ENCODE peak calls at places on chromosomes 3 and 15, in four cellular contexts. D is lung, X is kidney, I is epithelial cell of esophagus. Q is an unnamed sample.
A peak's percentile ranks its signal among the peaks of the same experiment; 100 is the strongest.

GRCh38 chr3:151362798-151363197 is 21.8 kb downstream of the P2RY12 start:
- DNase-seq in D (no peak), X (no peak), I (no peak), Q (no peak)

GRCh38 chr3:184645304-184645703 is 66.6 kb downstream of the MAGEF1 start:
- DNase-seq in D (peak; percentile 38), X (no peak), I (peak; percentile 79), Q (no peak)

GRCh38 chr3:39185326-39185958 is 7.0 kb downstream of the XIRP1 start:
- DNase-seq in D (no peak), X (no peak), I (no peak), Q (no peak)

GRCh38 chr15:91491131-91491950 is 362.2 kb upstream of the SLCO3A1 start:
- DNase-seq in D (no peak), X (no peak), I (peak; percentile 65), Q (no peak)

GRCh38 chr3:28836199-28836598 is 444.7 kb upstream of the RBMS3 start:
- DNase-seq in D (no peak), X (no peak), I (peak; percentile 29), Q (no peak)

GRCh38 chr3:11847607-11848006 is 922 bp upstream of the TAMM41 start:
- DNase-seq in D (no peak), X (no peak), I (peak; percentile 21), Q (no peak)

GRCh38 chr15:68764090-68764489 is 56.6 kb downstream of the ANP32A start:
- DNase-seq in D (no peak), X (no peak), I (no peak), Q (no peak)

GRCh38 chr3:195173696-195174095 is 97.3 kb downstream of the XXYLT1 start:
- DNase-seq in D (no peak), X (no peak), I (no peak), Q (no peak)

GRCh38 chr3:22569570-22569969 is 633.6 kb upstream of the UBE2E2 start:
- DNase-seq in D (no peak), X (no peak), I (peak; percentile 13), Q (no peak)

GRCh38 chr3:184636774-184637316 is 75.0 kb downstream of the MAGEF1 start:
- DNase-seq in D (no peak), X (no peak), I (peak; percentile 68), Q (no peak)

GRCh38 chr15:42999201-42999779 is 78.7 kb upstream of the TTBK2 start:
- DNase-seq in D (no peak), X (no peak), I (no peak), Q (no peak)

GRCh38 chr3:123090700-123091585 is 24.1 kb downstream of the PDIA5 start:
- DNase-seq in D (no peak), X (no peak), I (no peak), Q (no peak)

GRCh38 chr3:16583551-16583950 is 21.7 kb downstream of the DAZL start:
- DNase-seq in D (no peak), X (no peak), I (no peak), Q (no peak)

GRCh38 chr3:133083395-133083794 is 45.2 kb downstream of the TMEM108 start:
- DNase-seq in D (no peak), X (no peak), I (no peak), Q (no peak)

GRCh38 chr3:177770821-177771220 is 573.5 kb upstream of the TBL1XR1 start:
- DNase-seq in D (no peak), X (no peak), I (peak; percentile 56), Q (no peak)

GRCh38 chr15:43168192-43169107 is 16.8 kb upstream of the CCNDBP1 start:
- DNase-seq in D (no peak), X (no peak), I (peak; percentile 94), Q (no peak)

GRCh38 chr15:54687628-54688027 is 509.1 kb downstream of the RSL24D1 start:
- DNase-seq in D (no peak), X (no peak), I (no peak), Q (no peak)

DNA sequence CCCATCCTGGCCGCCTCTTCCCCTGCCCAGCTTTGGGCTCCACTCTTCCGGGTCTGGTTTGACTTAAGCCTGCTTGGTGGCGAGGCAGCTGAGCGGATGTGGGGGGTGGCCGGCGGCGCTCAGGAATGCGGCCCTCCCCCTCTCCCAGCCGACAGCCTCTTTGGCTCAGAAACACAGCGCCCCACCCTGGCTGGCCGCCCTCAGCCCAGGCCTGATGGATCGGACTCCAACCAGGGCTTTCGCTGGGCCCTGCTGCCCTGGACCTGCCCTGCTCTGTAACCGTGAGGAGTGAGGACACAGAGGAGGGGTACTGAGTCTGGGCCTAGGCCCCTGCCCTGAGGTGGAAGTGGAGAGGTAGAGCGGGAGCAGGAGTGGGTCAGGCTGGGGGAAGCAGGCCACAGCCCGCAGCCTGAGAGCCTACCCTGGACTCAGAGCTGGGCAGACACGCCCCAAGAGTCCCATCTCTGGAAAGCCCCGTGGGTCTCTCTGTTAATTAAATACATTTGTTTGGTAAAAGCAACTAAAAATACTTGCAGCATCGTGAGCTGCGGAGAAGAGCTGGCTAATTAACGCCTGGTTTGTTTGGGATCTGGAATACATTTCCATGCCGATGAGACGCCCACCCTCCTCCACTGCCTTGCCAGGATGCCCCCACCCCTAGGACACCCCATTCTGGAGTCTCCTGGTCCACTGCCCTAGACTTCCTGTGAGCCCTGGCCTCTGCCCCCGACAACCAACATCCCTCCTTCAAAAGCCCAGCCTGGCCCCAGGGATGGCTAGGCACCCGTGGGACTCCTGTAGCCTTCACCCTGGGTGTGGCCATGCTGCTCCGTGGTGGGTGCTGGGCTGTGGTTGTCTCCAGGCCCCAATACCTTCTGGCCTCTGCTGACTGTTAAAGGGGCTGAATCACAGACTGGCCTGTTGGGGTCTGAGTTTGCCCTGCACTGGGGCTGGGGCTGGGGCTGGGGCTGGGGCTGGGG is 19.6 kb downstream of the PLXNA1 start:
- DNase-seq in D (peak; percentile 89), X (peak; percentile 97), I (peak; percentile 83), Q (no peak)
- TF ChIP-seq CTCF in D (peak; percentile 23), X (peak; percentile 47), I (peak; percentile 49), Q (no peak)

GRCh38 chr3:129166579-129167332 is 5.9 kb upstream of the ISY1 start:
- DNase-seq in D (no peak), X (no peak), I (no peak), Q (no peak)

GRCh38 chr3:129160891-129161859 is at the start of gene ISY1:
- DNase-seq in D (peak; percentile 91), X (peak; percentile 96), I (peak; percentile 97), Q (peak; percentile 97)

GRCh38 chr3:129162729-129163579 is 2.1 kb upstream of the ISY1 start:
- DNase-seq in D (no peak), X (no peak), I (no peak), Q (no peak)

GRCh38 chr3:129164500-129164899 is 3.6 kb upstream of the ISY1 start:
- DNase-seq in D (no peak), X (no peak), I (no peak), Q (no peak)

DNA sequence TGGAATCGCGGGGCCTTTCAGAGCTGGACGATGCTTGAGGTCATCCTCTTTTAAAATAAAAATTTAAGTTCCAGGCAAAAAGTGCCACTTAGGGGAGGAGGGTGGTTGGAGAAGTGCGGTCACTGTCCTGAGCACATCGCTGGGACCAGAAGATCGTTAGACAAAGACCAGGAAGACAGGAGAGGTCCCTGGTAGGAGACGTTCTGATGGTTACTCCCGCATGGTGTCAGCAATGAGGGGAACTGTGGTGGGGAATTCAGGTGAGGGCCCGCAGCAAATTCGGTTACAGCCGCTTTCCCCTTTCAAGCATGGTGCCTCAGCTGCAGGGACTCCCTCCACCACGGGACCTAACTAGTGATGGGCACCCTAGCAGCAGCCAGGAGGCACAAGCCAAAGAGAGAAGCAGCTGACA is 1.0 kb upstream of the ISY1 start:
- DNase-seq in D (no peak), X (no peak), I (peak; percentile 38), Q (no peak)
- TF ChIP-seq CTCF in D (no peak), X (no peak), I (no peak), Q (peak; percentile 71)

GRCh38 chr3:71987828-71988227 is 202.9 kb upstream of the PROK2 start:
- DNase-seq in D (no peak), X (no peak), I (no peak), Q (no peak)

GRCh38 chr3:71984843-71985594 is 200.1 kb upstream of the PROK2 start:
- DNase-seq in D (no peak), X (no peak), I (no peak), Q (no peak)

GRCh38 chr3:71990545-71990944 is 205.6 kb upstream of the PROK2 start:
- DNase-seq in D (no peak), X (no peak), I (no peak), Q (no peak)

GRCh38 chr3:71989165-71989564 is 204.2 kb upstream of the PROK2 start:
- DNase-seq in D (no peak), X (no peak), I (peak; percentile 8), Q (no peak)

DNA sequence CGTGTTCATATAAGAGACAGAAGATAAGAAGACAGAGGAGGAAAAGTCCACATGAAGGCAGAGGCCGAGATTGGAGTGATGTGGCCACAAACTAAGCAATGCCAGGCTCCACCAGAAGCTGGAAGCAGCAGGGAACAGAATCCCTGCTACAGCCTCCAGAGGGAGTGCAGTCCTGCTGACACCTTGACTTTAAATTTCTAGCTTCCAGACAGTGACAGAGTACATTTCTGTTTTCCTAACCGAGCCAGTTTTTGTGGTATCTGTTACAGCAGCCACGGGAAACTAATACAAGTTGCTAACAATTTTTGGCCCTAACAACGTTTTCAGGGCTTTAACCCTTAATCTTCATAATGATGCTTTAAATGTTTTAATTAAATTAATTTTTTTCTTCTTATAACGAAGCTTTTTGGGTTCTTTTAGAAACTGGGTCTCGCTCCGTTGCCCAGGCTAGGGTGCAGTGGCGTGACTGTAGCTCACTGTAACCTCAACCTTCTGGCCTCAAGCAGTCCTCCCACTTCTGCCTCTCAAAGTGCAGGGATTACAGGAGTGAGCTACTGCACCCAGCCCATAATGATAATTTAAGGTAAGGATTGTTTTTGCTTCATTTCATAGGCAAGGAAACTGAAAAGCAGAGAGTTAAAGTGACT is 202.3 kb upstream of the PROK2 start:
- DNase-seq in D (no peak), X (no peak), I (no peak), Q (no peak)
- TF ChIP-seq CTCF in D (no peak), X (peak; percentile 26), I (peak; percentile 33), Q (peak; percentile 45)

DNA sequence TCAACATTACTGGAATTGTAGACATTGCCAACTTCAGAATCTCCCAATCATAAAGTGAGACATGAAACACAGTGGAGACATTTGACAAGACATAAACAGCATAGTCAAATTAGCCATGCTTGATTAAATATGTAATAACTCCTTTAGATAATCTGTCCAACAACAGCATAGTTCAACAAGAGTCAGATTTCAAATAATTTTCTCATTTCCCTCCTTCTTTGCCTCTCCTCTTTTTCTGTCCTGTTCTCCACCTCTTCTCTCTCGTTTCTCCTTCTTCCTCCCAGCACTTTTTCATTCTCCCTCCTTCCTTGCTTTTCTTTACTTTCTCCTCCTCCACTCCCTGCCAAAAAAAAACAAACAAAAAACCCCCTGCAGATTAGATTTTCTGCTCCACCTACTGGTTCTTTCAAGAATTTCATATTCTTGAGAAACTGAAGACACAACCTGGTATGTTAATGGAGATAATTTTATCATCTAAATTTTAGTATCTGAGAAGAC is 20.1 kb downstream of the CPOX start:
- DNase-seq in D (no peak), X (no peak), I (peak; percentile 22), Q (no peak)
- TF ChIP-seq CTCF in D (no peak), X (no peak), I (peak; percentile 53), Q (peak; percentile 46)

DNA sequence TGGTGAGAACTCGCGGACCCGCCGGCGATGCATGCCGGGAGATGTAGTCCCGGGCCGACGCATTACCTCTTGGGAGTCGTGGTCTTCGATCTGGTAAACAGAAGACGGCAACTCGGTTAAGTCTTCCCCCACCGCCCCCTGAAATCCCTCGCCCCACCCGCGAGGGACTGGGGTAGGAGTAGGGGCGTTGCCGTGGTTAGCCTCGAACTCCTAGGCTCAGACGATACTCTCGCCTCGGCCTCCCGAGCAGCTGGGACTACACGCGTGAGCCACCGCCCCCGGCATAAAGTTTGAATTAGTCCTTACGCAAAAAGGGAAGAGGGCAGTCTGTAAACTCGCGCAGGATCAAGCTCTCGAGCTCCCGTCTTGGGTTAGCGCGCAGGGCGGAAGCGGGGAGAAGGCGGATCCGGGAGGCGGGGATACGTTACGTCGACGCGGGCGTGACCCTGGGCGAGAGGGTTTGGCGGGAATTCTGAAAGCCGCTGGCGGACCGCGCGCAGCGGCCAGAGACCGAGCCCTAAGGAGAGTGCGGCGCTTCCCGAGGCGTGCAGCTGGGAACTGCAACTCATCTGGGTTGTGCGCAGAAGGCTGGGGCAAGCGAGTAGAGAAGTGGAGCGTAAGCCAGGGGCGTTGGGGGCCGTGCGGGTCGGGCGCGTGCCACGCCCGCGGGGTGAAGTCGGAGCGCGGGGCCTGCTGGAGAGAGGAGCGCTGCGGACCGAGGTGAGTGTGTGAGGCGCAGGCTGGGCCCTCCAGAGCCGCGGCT is at the start of gene RAD51:
- DNase-seq in D (peak; percentile 94), X (peak; percentile 97), I (peak; percentile 96), Q (peak; percentile 80)
- TF ChIP-seq CTCF in D (no peak), X (no peak), I (no peak), Q (no peak)

Q was measured in Panc1.